ENCODE peak calls at places on chromosomes 3 and 15, in five cellular contexts. P is A549, W is H1, U is HCT116, D is WTC11. X is an unnamed sample.

GRCh38 chr3:37765591-37766219 is 96.0 kb upstream of the CTDSPL start:
- DNase-seq in U (no peak), P (no peak), W (no peak), D (no peak), X (no peak)

GRCh38 chr15:86018679-86019078 is 61.0 kb upstream of the AGBL1 start:
- DNase-seq in W (no peak), P (no peak), D (no peak), U (no peak), X (no peak)

GRCh38 chr15:57509121-57509520 is 82.6 kb upstream of the MYZAP start:
- DNase-seq in W (no peak), U (no peak), P (no peak), D (peak; percentile 38), X (no peak)

GRCh38 chr3:129919357-129919756 is 25.8 kb upstream of the TMCC1 start:
- DNase-seq in P (no peak), W (no peak), D (no peak), U (no peak), X (no peak)

GRCh38 chr3:115072265-115073008 is 74.7 kb downstream of the ZBTB20 start:
- DNase-seq in D (no peak), P (no peak), U (peak; percentile 22), W (no peak), X (peak; percentile 88)

GRCh38 chr3:43259626-43260025 is 26.7 kb upstream of the SNRK start:
- DNase-seq in U (no peak), D (no peak), W (no peak), P (no peak), X (no peak)

GRCh38 chr3:37862219-37862711 is 585 bp downstream of the CTDSPL start:
- DNase-seq in D (peak; percentile 29), W (peak; percentile 67), U (no peak), P (peak; percentile 21), X (no peak)

GRCh38 chr3:146682176-146682575 is 77.0 kb upstream of the PLSCR5 start:
- DNase-seq in U (no peak), W (no peak), D (no peak), P (no peak), X (no peak)

GRCh38 chr3:183381179-183381578 is 47.2 kb downstream of the MCF2L2 start:
- DNase-seq in W (no peak), D (no peak), U (no peak), P (no peak), X (no peak)

GRCh38 chr3:128432898-128433629 is 33.6 kb downstream of the DNAJB8 start:
- DNase-seq in W (peak; percentile 75), D (peak; percentile 68), P (no peak), U (no peak), X (no peak)

GRCh38 chr3:16052964-16053363 is 121.5 kb upstream of the GALNT15 start:
- DNase-seq in D (no peak), U (no peak), P (no peak), W (no peak), X (no peak)

GRCh38 chr15:48507416-48508065 is 138.0 kb downstream of the FBN1 start:
- DNase-seq in D (peak; percentile 18), W (no peak), P (peak; percentile 17), U (peak; percentile 47), X (peak; percentile 77)

GRCh38 chr3:105444725-105445124 is 78.0 kb downstream of the ALCAM start:
- DNase-seq in P (no peak), U (no peak), D (no peak), W (no peak), X (no peak)

GRCh38 chr3:69081583-69082262 is 1.6 kb upstream of the UBA3 start:
- DNase-seq in D (no peak), W (no peak), U (no peak), P (no peak), X (peak; percentile 69)

GRCh38 chr3:69084668-69085542 is at the start of gene ARL6IP5:
- DNase-seq in W (peak; percentile 90), P (peak; percentile 61), U (peak; percentile 87), D (peak; percentile 89), X (peak; percentile 93)

GRCh38 chr3:69080233-69080644 is at the start of gene UBA3:
- DNase-seq in P (peak; percentile 50), D (peak; percentile 88), U (peak; percentile 56), W (peak; percentile 84), X (peak; percentile 86)

GRCh38 chr3:69084326-69084667 is 440 bp upstream of the ARL6IP5 start:
- DNase-seq in U (no peak), D (no peak), W (no peak), P (peak; percentile 10), X (peak; percentile 93)

DNA sequence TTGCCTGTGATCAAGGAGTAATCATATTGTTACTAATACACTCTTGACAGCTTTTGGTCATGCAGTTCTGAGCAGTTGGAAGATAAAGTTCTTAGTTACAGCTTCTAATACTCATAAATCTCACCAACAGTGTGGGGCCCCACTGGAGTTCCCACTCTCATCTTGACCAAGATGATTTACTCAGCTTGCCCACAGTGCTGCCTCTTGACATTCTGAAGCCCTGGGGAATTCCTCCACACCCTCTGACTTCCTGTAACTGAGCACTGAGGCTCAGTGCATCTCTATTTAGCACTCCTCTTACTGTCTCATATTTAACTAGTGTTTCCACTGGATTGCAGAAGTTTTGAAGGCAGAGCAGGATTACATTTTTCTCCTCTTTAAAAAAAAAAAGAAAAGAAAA is 1.9 kb upstream of the ARL6IP5 start:
- DNase-seq in U (no peak), D (no peak), W (no peak), P (no peak), X (peak; percentile 71)
- TF ChIP-seq MAX in U (no peak), D (no peak), W (no peak), P (no peak), X (no peak)

GRCh38 chr3:116423945-116424344 is 21.3 kb downstream of the LSAMP start:
- DNase-seq in U (no peak), W (no peak), D (no peak), P (no peak), X (no peak)
- TF ChIP-seq MAX in U (no peak), W (no peak), D (no peak), P (no peak), X (no peak)

GRCh38 chr3:151135548-151136337 is 50.3 kb downstream of the MED12L start:
- DNase-seq in P (no peak), W (no peak), D (no peak), U (no peak), X (no peak)
- TF ChIP-seq MAX in P (no peak), W (no peak), D (no peak), U (no peak), X (no peak)

GRCh38 chr15:75727851-75728715 is 15.4 kb upstream of the CSPG4 start:
- DNase-seq in D (peak; percentile 76), P (peak; percentile 69), W (peak; percentile 82), U (peak; percentile 13), X (peak; percentile 34)
- TF ChIP-seq MAX in D (no peak), P (no peak), W (no peak), U (no peak), X (no peak)

DNA sequence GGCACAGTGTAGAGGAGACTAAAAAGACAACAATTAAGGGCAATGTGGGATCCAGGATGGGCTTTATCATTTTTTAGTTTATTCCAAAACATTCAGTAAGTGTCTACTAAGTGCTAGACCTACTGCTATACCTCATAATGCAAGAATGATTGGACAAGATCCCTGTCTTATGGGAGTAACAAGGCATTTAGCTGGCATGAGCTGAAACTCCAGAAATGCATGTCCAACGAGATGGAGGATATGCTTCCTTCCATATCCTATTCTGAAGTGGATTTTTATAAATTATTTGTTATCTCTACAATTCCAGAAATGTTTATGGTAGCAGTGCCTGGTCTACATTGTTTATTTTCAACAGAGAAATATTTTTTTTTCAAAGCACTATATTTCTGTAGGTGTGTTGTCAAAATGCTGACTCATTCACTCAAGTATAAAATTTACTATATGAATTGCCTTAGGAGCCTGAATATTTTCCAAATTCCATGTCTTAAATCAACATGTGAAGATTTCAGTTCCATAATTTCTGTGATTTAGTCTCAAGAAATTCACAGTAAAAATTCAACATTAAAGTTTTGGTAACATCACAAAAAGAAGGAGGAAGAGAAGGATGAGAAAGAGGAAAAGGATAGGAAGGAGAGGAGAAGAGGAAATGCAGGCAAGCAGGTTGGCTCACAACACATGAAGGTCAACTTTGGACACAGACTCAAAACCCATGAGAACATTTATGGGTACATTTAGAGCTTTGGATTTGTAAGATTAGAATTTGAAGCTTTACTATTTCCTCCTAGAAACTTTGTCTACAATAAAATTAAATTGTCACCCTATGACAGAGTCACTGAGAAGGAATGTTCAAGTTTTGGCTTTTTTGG is 88.6 kb downstream of the P3H2 start:
- DNase-seq in D (no peak), U (no peak), W (no peak), P (no peak), X (no peak)
- TF ChIP-seq MAX in D (no peak), U (no peak), W (no peak), P (no peak), X (no peak)

GRCh38 chr3:72348357-72348756 is 499.9 kb downstream of the SHQ1 start:
- DNase-seq in D (no peak), U (no peak), P (no peak), W (no peak), X (no peak)

GRCh38 chr3:72345237-72345878 is 502.9 kb downstream of the SHQ1 start:
- DNase-seq in P (no peak), W (no peak), U (no peak), D (no peak), X (no peak)

GRCh38 chr3:72347819-72348319 is 500.4 kb downstream of the SHQ1 start:
- DNase-seq in U (no peak), W (peak; percentile 78), D (peak; percentile 66), P (no peak), X (peak; percentile 92)

GRCh38 chr3:72345980-72346379 is 502.3 kb downstream of the SHQ1 start:
- DNase-seq in W (no peak), P (no peak), U (no peak), D (no peak), X (no peak)

GRCh38 chr3:72346526-72346926 is 501.7 kb downstream of the SHQ1 start:
- DNase-seq in W (no peak), D (no peak), U (no peak), P (no peak), X (peak; percentile 21)
- TF ChIP-seq MAX in W (no peak), D (no peak), U (no peak), P (no peak), X (no peak)

X was measured in endothelial cell of umbilical vein.